ENCODE peak calls at places on chromosomes 13 and 19, in eight cellular contexts. One of them, this sample, is unnamed.

GRCh38 chr19:52603558-52604207 is 33.6 kb downstream of the ZNF701 start:
- DNase-seq in HAP-1: no peak
- DNase-seq in heart left ventricle: no peak
- DNase-seq in activated CD4-positive, CD25-positive, alpha-beta regulatory T cell treated with anti-CD3 and anti-CD28 coated beads, Interleukin-2, amount 50 U/mL, for 16 hours: no peak
- DNase-seq in stimulated activated CD4-positive, alpha-beta T cell treated with anti-CD3 and anti-CD28 coated beads, Interleukin-15, amount 100 ng/mL, for 48 hours: no peak
- DNase-seq in HepG2: no peak
- DNase-seq in RWPE1: no peak
- DNase-seq in EL: peak
- DNase-seq in this sample: peak

GRCh38 chr13:26987614-26988013 is 184.0 kb downstream of the USP12 start:
- DNase-seq in HAP-1: no peak
- DNase-seq in heart left ventricle: no peak
- DNase-seq in activated CD4-positive, CD25-positive, alpha-beta regulatory T cell treated with anti-CD3 and anti-CD28 coated beads, Interleukin-2, amount 50 U/mL, for 16 hours: no peak
- DNase-seq in stimulated activated CD4-positive, alpha-beta T cell treated with anti-CD3 and anti-CD28 coated beads, Interleukin-15, amount 100 ng/mL, for 48 hours: no peak
- DNase-seq in HepG2: no peak
- DNase-seq in RWPE1: no peak
- DNase-seq in EL: no peak
- DNase-seq in this sample: no peak

GRCh38 chr19:33520844-33521479 is 629 bp downstream of the PEPD start:
- DNase-seq in HAP-1: no peak
- DNase-seq in heart left ventricle: no peak
- DNase-seq in activated CD4-positive, CD25-positive, alpha-beta regulatory T cell treated with anti-CD3 and anti-CD28 coated beads, Interleukin-2, amount 50 U/mL, for 16 hours: no peak
- DNase-seq in stimulated activated CD4-positive, alpha-beta T cell treated with anti-CD3 and anti-CD28 coated beads, Interleukin-15, amount 100 ng/mL, for 48 hours: no peak
- DNase-seq in HepG2: peak
- DNase-seq in RWPE1: no peak
- DNase-seq in EL: peak
- DNase-seq in this sample: no peak

GRCh38 chr13:30738526-30738925 is 3.2 kb downstream of the ALOX5AP start:
- DNase-seq in HAP-1: no peak
- DNase-seq in heart left ventricle: no peak
- DNase-seq in activated CD4-positive, CD25-positive, alpha-beta regulatory T cell treated with anti-CD3 and anti-CD28 coated beads, Interleukin-2, amount 50 U/mL, for 16 hours: no peak
- DNase-seq in stimulated activated CD4-positive, alpha-beta T cell treated with anti-CD3 and anti-CD28 coated beads, Interleukin-15, amount 100 ng/mL, for 48 hours: no peak
- DNase-seq in HepG2: no peak
- DNase-seq in RWPE1: no peak
- DNase-seq in EL: no peak
- DNase-seq in this sample: no peak

GRCh38 chr19:7463575-7463974 is 25.3 kb downstream of the PEX11G start:
- DNase-seq in HAP-1: no peak
- DNase-seq in heart left ventricle: no peak
- DNase-seq in activated CD4-positive, CD25-positive, alpha-beta regulatory T cell treated with anti-CD3 and anti-CD28 coated beads, Interleukin-2, amount 50 U/mL, for 16 hours: no peak
- DNase-seq in stimulated activated CD4-positive, alpha-beta T cell treated with anti-CD3 and anti-CD28 coated beads, Interleukin-15, amount 100 ng/mL, for 48 hours: no peak
- DNase-seq in HepG2: no peak
- DNase-seq in RWPE1: no peak
- DNase-seq in EL: no peak
- DNase-seq in this sample: no peak

GRCh38 chr19:50030937-50031336 is 5.1 kb downstream of the ZNF473 start:
- DNase-seq in HAP-1: no peak
- DNase-seq in heart left ventricle: no peak
- DNase-seq in activated CD4-positive, CD25-positive, alpha-beta regulatory T cell treated with anti-CD3 and anti-CD28 coated beads, Interleukin-2, amount 50 U/mL, for 16 hours: no peak
- DNase-seq in stimulated activated CD4-positive, alpha-beta T cell treated with anti-CD3 and anti-CD28 coated beads, Interleukin-15, amount 100 ng/mL, for 48 hours: no peak
- DNase-seq in HepG2: no peak
- DNase-seq in RWPE1: no peak
- DNase-seq in EL: no peak
- DNase-seq in this sample: no peak

GRCh38 chr19:8445488-8446001 is 770 bp downstream of the HNRNPM start:
- DNase-seq in HAP-1: peak
- DNase-seq in heart left ventricle: peak
- DNase-seq in activated CD4-positive, CD25-positive, alpha-beta regulatory T cell treated with anti-CD3 and anti-CD28 coated beads, Interleukin-2, amount 50 U/mL, for 16 hours: peak
- DNase-seq in stimulated activated CD4-positive, alpha-beta T cell treated with anti-CD3 and anti-CD28 coated beads, Interleukin-15, amount 100 ng/mL, for 48 hours: no peak
- DNase-seq in HepG2: no peak
- DNase-seq in RWPE1: peak
- DNase-seq in EL: peak
- DNase-seq in this sample: peak

GRCh38 chr13:33235078-33235477 is 50.5 kb downstream of the STARD13 start:
- DNase-seq in HAP-1: no peak
- DNase-seq in heart left ventricle: no peak
- DNase-seq in activated CD4-positive, CD25-positive, alpha-beta regulatory T cell treated with anti-CD3 and anti-CD28 coated beads, Interleukin-2, amount 50 U/mL, for 16 hours: no peak
- DNase-seq in stimulated activated CD4-positive, alpha-beta T cell treated with anti-CD3 and anti-CD28 coated beads, Interleukin-15, amount 100 ng/mL, for 48 hours: no peak
- DNase-seq in HepG2: peak
- DNase-seq in RWPE1: no peak
- DNase-seq in EL: peak
- DNase-seq in this sample: peak

GRCh38 chr19:50461066-50461875 is 15.0 kb upstream of the EMC10 start:
- DNase-seq in HAP-1: peak
- DNase-seq in heart left ventricle: peak
- DNase-seq in activated CD4-positive, CD25-positive, alpha-beta regulatory T cell treated with anti-CD3 and anti-CD28 coated beads, Interleukin-2, amount 50 U/mL, for 16 hours: peak
- DNase-seq in stimulated activated CD4-positive, alpha-beta T cell treated with anti-CD3 and anti-CD28 coated beads, Interleukin-15, amount 100 ng/mL, for 48 hours: peak
- DNase-seq in HepG2: peak
- DNase-seq in RWPE1: peak
- DNase-seq in EL: peak
- DNase-seq in this sample: peak

GRCh38 chr13:47933688-47934011 is 67.4 kb downstream of the SUCLA2 start:
- DNase-seq in HAP-1: peak
- DNase-seq in heart left ventricle: no peak
- DNase-seq in activated CD4-positive, CD25-positive, alpha-beta regulatory T cell treated with anti-CD3 and anti-CD28 coated beads, Interleukin-2, amount 50 U/mL, for 16 hours: no peak
- DNase-seq in stimulated activated CD4-positive, alpha-beta T cell treated with anti-CD3 and anti-CD28 coated beads, Interleukin-15, amount 100 ng/mL, for 48 hours: no peak
- DNase-seq in HepG2: peak
- DNase-seq in RWPE1: no peak
- DNase-seq in EL: no peak
- DNase-seq in this sample: peak

GRCh38 chr19:18278521-18279265 is 2.7 kb downstream of the JUND start:
- DNase-seq in HAP-1: peak
- DNase-seq in heart left ventricle: no peak
- DNase-seq in activated CD4-positive, CD25-positive, alpha-beta regulatory T cell treated with anti-CD3 and anti-CD28 coated beads, Interleukin-2, amount 50 U/mL, for 16 hours: no peak
- DNase-seq in stimulated activated CD4-positive, alpha-beta T cell treated with anti-CD3 and anti-CD28 coated beads, Interleukin-15, amount 100 ng/mL, for 48 hours: no peak
- DNase-seq in HepG2: no peak
- DNase-seq in RWPE1: no peak
- DNase-seq in EL: peak
- DNase-seq in this sample: peak

GRCh38 chr13:44904982-44905381 is 84.3 kb downstream of the NUFIP1 start:
- DNase-seq in HAP-1: peak
- DNase-seq in heart left ventricle: peak
- DNase-seq in activated CD4-positive, CD25-positive, alpha-beta regulatory T cell treated with anti-CD3 and anti-CD28 coated beads, Interleukin-2, amount 50 U/mL, for 16 hours: no peak
- DNase-seq in stimulated activated CD4-positive, alpha-beta T cell treated with anti-CD3 and anti-CD28 coated beads, Interleukin-15, amount 100 ng/mL, for 48 hours: no peak
- DNase-seq in HepG2: no peak
- DNase-seq in RWPE1: peak
- DNase-seq in EL: peak
- DNase-seq in this sample: peak